ENCODE peak calls at places on chromosomes 11 and 22, in four cellular contexts. I is K562, R is GM12878, G is GM12891. T is an unnamed sample.

GRCh38 chr11:36478700-36479329 is 31.3 kb downstream of the TRAF6 start:
- DNase-seq in R (no peak), I (no peak), G (no peak), T (no peak)

GRCh38 chr22:20430101-20430640 is 7.5 kb downstream of the SCARF2 start:
- DNase-seq in R (no peak), G (no peak), I (no peak), T (no peak)

GRCh38 chr22:29219881-29220670 is 14.4 kb downstream of the EMID1 start:
- DNase-seq in R (no peak), G (peak), I (no peak), T (no peak)

GRCh38 chr11:86523738-86524602 is 148.4 kb downstream of the ME3 start:
- DNase-seq in R (no peak), G (no peak), I (peak), T (no peak)

GRCh38 chr11:128555606-128556005 is 31.8 kb downstream of the ETS1 start:
- DNase-seq in G (no peak), I (no peak), R (no peak), T (no peak)

GRCh38 chr22:24407884-24408283 is 19.5 kb upstream of the ADORA2A start:
- DNase-seq in R (no peak), I (no peak), G (no peak), T (no peak)

GRCh38 chr11:77130763-77131513 is 2.9 kb downstream of the MYO7A start:
- DNase-seq in G (no peak), R (no peak), I (no peak), T (no peak)

GRCh38 chr11:44726278-44727113 is at the start of gene TSPAN18:
- DNase-seq in R (peak), I (peak), G (peak), T (no peak)

GRCh38 chr11:520428-521178 is 13.6 kb upstream of the RNH1 start:
- DNase-seq in R (no peak), G (no peak), I (no peak), T (no peak)

GRCh38 chr11:1852885-1853284 is at the start of gene LSP1:
- DNase-seq in I (no peak), G (peak), R (peak), T (peak)

GRCh38 chr22:45302047-45302446 is 7.7 kb upstream of the FAM118A start:
- DNase-seq in R (no peak), G (no peak), I (no peak), T (peak)

GRCh38 chr11:46309669-46310288 is 32.3 kb downstream of the CREB3L1 start:
- DNase-seq in I (peak), R (no peak), G (peak), T (peak)

GRCh38 chr11:68010058-68011041 is at the start of gene ALDH3B1:
- DNase-seq in I (peak), R (no peak), G (no peak), T (peak)

GRCh38 chr11:117928818-117929567 is at the start of gene TMPRSS13:
- DNase-seq in R (no peak), G (no peak), I (no peak), T (no peak)

GRCh38 chr22:40276877-40277823 is 69.2 kb upstream of the ADSL start:
- DNase-seq in R (no peak), G (no peak), I (no peak), T (no peak)

GRCh38 chr11:42462558-42463310 is 849.1 kb upstream of the API5 start:
- DNase-seq in R (no peak), I (no peak), G (no peak), T (no peak)

GRCh38 chr11:42465613-42466012 is 846.2 kb upstream of the API5 start:
- DNase-seq in R (no peak), G (no peak), I (no peak), T (no peak)
- TF ChIP-seq SPI1 in R (no peak), G (no peak), I (no peak), T (no peak)

GRCh38 chr11:58575377-58576020 is at the start of gene LPXN:
- DNase-seq in G (no peak), I (no peak), R (no peak), T (peak)
- TF ChIP-seq SPI1 in G (peak), I (peak), R (peak), T (peak)

GRCh38 chr22:23301591-23301990 is 121.3 kb downstream of the BCR start:
- DNase-seq in G (no peak), R (no peak), I (no peak), T (no peak)

GRCh38 chr22:23305922-23306374 is 125.6 kb downstream of the BCR start:
- DNase-seq in R (no peak), G (no peak), I (no peak), T (no peak)

GRCh38 chr22:23300476-23300875 is 120.2 kb downstream of the BCR start:
- DNase-seq in I (no peak), R (no peak), G (no peak), T (no peak)

GRCh38 chr22:23305321-23305910 is 125.1 kb downstream of the BCR start:
- DNase-seq in R (no peak), G (no peak), I (no peak), T (no peak)

GRCh38 chr22:23302171-23303002 is 122.1 kb downstream of the BCR start:
- DNase-seq in I (peak), G (no peak), R (no peak), T (no peak)
- TF ChIP-seq SPI1 in I (no peak), G (no peak), R (no peak), T (no peak)

DNA sequence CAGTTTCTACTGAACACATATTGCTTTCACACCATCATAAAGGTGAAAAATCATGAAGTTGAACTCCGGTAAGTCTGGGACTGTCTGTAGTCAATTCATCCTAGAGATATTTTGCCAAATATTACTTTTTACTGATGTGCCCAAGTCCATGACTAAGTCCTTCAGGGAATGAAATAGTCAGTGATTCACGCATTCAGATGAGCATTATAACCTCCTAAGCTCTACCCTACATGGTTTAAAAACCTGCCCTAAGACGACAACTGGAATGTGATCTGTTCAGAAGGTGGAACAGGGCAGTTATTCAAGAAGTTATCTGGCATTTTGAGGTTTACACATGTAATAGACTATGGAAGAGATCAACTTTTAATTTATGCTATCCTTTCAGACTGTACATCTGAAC is 125.6 kb downstream of the TRPC6 start:
- DNase-seq in G (no peak), I (no peak), R (no peak), T (no peak)
- TF ChIP-seq SPI1 in G (no peak), I (no peak), R (no peak), T (no peak)

GRCh38 chr11:66373261-66373660 is 1.7 kb upstream of the SLC29A2 start:
- DNase-seq in R (no peak), I (no peak), G (no peak), T (no peak)
- TF ChIP-seq SPI1 in R (no peak), I (no peak), G (no peak), T (no peak)

GRCh38 chr22:42881298-42881697 is 24.2 kb upstream of the ARFGAP3 start:
- DNase-seq in G (no peak), R (no peak), I (no peak), T (no peak)

GRCh38 chr22:42883121-42883520 is 26.0 kb upstream of the ARFGAP3 start:
- DNase-seq in I (no peak), G (no peak), R (no peak), T (no peak)

GRCh38 chr22:42883970-42884369 is 26.9 kb upstream of the ARFGAP3 start:
- DNase-seq in I (no peak), G (no peak), R (no peak), T (no peak)

GRCh38 chr22:42880815-42881214 is 23.7 kb upstream of the ARFGAP3 start:
- DNase-seq in G (no peak), I (no peak), R (no peak), T (no peak)

DNA sequence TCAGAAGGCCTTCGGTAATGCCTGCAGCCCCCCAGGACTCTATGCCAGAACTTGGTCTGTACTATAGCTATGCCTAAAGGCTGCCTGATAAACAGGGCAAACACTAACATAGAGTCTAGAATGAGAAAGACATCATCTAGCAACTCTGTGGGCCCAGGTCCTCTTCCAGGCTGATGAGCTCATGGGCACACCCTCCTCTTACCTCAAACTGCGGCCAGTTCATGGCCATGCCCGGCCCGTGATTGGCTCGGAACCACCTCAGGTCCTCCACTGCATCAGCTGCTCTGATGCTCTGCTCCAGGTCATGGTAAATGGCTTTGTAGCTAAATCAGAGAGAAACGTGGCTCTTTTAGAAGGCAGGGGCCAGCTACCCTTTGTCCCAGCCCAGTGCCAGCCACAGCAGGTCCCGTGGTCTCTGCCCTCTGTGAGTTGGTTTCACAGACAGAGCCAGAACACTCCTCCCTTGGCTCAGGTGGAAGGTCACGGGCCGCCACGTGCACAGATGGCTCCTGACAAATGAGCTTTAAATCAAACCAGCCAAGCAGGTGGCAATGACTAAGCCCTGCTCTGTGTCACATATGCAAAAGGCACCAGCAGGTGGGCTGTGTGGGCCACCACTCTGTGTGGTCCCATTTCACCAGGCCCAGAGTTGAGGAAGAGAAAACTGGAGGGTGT is 25.0 kb upstream of the ARFGAP3 start:
- DNase-seq in I (no peak), G (no peak), R (no peak), T (no peak)
- TF ChIP-seq SPI1 in I (no peak), G (no peak), R (no peak), T (no peak)

T was measured in HL-60.